ENCODE peak calls at places on chromosomes 4 and X, in four cellular contexts. V is cardiac muscle cell, Y is stomach, S is left lung. A is an unnamed sample.

GRCh38 chrX:40008841-40009461 is 88.8 kb downstream of the BCOR start:
- DNase-seq in Y (no peak), S (peak; percentile 51), V (peak; percentile 41), A (no peak)

GRCh38 chr4:105075045-105075444 is 71.6 kb upstream of the TET2 start:
- DNase-seq in V (no peak), Y (no peak), S (no peak), A (no peak)

GRCh38 chr4:17934286-17934685 is 87.3 kb downstream of the LCORL start:
- DNase-seq in Y (no peak), S (no peak), V (peak; percentile 29), A (no peak)

GRCh38 chr4:68373513-68373912 is 23.6 kb upstream of the YTHDC1 start:
- DNase-seq in S (peak; percentile 70), V (peak; percentile 89), Y (peak; percentile 65), A (peak; percentile 80)

GRCh38 chrX:11754958-11755645 is 2.9 kb upstream of the MSL3 start:
- DNase-seq in V (no peak), S (no peak), Y (no peak), A (no peak)

GRCh38 chr4:24063771-24064170 is 173.9 kb upstream of the PPARGC1A start:
- DNase-seq in V (no peak), Y (no peak), S (no peak), A (no peak)

GRCh38 chrX:106726485-106727437 is at the start of gene RNF128:
- DNase-seq in S (peak; percentile 59), V (peak; percentile 25), Y (peak; percentile 72), A (peak; percentile 21)

GRCh38 chr4:149896428-149896827 is 80.8 kb upstream of the IQCM start:
- DNase-seq in S (no peak), V (peak; percentile 42), Y (no peak), A (no peak)

GRCh38 chrX:129831486-129831885 is 12.2 kb downstream of the ZDHHC9 start:
- DNase-seq in S (no peak), V (no peak), Y (no peak), A (no peak)

GRCh38 chr4:173005912-173006633 is 162.5 kb upstream of the GALNT7 start:
- DNase-seq in V (no peak), S (no peak), Y (no peak), A (no peak)

GRCh38 chrX:36198575-36198974 is 279.0 kb downstream of the CFAP47 start:
- DNase-seq in Y (no peak), V (no peak), S (no peak), A (no peak)

GRCh38 chr4:53908661-53909078 is 155.7 kb downstream of the CHIC2 start:
- DNase-seq in V (peak; percentile 98), Y (peak; percentile 51), S (no peak), A (peak; percentile 55)

GRCh38 chrX:81121513-81122363 is 80.0 kb downstream of the HMGN5 start:
- DNase-seq in S (peak; percentile 91), V (peak; percentile 95), Y (peak; percentile 91), A (peak; percentile 80)

GRCh38 chr4:38117614-38118013 is 157.4 kb downstream of the PTTG2 start:
- DNase-seq in V (no peak), S (no peak), Y (no peak), A (no peak)
- H3K4me1 ChIP-seq in V (peaks cover 20% of the 10 kb centered on the region), S (peaks cover 9% of the 10 kb centered on the region), Y (peaks cover 6% of the 10 kb centered on the region), A (no peaks in the 10 kb centered on the region)

GRCh38 chr4:70613893-70614572 is 14.5 kb upstream of the ENAM start:
- DNase-seq in S (no peak), V (peak; percentile 46), Y (no peak), A (no peak)
- H3K4me1 ChIP-seq in S (no peaks in the 10 kb centered on the region), V (peaks cover 6% of the 10 kb centered on the region), Y (peaks cover 6% of the 10 kb centered on the region), A (no peaks in the 10 kb centered on the region)

DNA sequence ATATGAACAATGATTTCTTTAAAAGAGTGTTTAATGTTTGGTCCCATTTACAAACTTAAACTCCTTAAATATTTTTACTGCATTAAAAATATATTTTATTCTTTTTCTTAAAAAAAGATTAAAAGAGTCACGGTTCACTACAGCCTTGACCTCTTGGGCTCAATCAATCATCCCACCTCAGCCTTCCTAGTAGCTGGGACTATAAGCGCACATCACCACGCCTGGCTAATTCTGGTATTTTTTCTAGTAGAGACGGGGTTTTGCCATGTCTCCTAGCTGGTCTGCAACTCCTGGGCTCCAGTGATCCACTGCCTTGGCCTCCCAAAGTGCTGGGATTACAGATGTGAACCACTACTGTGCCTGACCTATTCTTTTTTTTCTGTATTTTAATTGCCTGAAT is 104.7 kb upstream of the TLR2 start:
- DNase-seq in V (no peak), Y (no peak), S (no peak), A (no peak)
- H3K4me1 ChIP-seq in V (no peaks in the 10 kb centered on the region), Y (peaks cover 4% of the 10 kb centered on the region), S (no peaks in the 10 kb centered on the region), A (peaks cover 9% of the 10 kb centered on the region)

DNA sequence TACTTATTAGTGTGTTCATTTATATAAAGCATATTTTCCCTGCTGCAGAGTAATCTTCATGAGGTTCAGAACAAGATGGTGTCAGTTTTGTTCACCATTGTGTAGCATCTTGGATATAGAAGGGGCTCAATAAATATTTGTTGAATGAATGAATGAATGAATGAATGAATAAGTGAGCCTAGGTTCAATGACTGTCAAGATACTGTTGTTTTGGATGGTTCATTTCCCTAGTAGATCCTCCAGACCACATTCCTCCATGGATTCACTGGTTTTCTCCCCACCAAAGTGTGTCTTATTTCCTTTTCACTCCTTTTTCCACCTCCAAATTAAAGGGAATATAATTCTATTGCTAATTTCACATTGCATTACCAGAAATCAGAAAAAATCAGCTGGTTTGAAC is 2.1 kb upstream of the OCIAD2 start:
- DNase-seq in V (no peak), Y (no peak), S (no peak), A (no peak)
- H3K4me1 ChIP-seq in V (no peaks in the 10 kb centered on the region), Y (peaks cover 19% of the 10 kb centered on the region), S (no peaks in the 10 kb centered on the region), A (peaks cover 28% of the 10 kb centered on the region)

GRCh38 chr4:156962069-156962377 is 9.6 kb downstream of the PDGFC start:
- DNase-seq in S (no peak), Y (no peak), V (no peak), A (no peak)

GRCh38 chr4:156962551-156962974 is 9.0 kb downstream of the PDGFC start:
- DNase-seq in V (peak; percentile 54), Y (peak; percentile 60), S (no peak), A (no peak)

GRCh38 chr4:156963419-156963818 is 8.2 kb downstream of the PDGFC start:
- DNase-seq in V (no peak), Y (no peak), S (no peak), A (no peak)

GRCh38 chr4:156959298-156959702 is 12.3 kb downstream of the PDGFC start:
- DNase-seq in Y (no peak), S (no peak), V (peak; percentile 50), A (no peak)

GRCh38 chr4:156961241-156962068 is 10.1 kb downstream of the PDGFC start:
- DNase-seq in S (no peak), V (no peak), Y (no peak), A (no peak)
- H3K4me1 ChIP-seq in S (no peaks in the 10 kb centered on the region), V (no peaks in the 10 kb centered on the region), Y (peaks cover 10% of the 10 kb centered on the region), A (no peaks in the 10 kb centered on the region)

DNA sequence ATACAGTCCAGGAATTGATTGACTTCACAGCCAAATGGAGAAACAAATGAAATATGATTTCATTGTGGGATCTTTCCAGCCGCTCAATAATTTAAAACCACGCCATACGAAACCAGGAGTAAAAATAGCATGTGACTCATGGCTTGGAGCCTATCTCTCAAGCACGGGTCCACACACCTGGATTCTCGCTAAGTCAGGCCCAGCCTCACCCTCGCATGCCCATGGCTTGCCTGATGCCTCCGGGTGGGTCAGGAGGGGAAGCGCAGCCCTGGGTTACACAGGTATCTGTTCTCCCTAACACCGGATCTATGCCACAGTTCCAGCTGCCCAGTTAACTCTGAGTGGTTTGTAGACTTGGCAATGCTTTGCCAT is 5.6 kb upstream of the ABLIM2 start:
- DNase-seq in Y (peak; percentile 36), V (no peak), S (no peak), A (no peak)
- H3K4me1 ChIP-seq in Y (peaks cover 18% of the 10 kb centered on the region), V (peaks cover 5% of the 10 kb centered on the region), S (peaks cover 9% of the 10 kb centered on the region), A (peaks cover 12% of the 10 kb centered on the region)

A was measured in CD4-positive, CD25-positive, alpha-beta regulatory T cell.